ENCODE peak calls at places on chromosomes 11 and 22, in ten cellular contexts. Q is neural progenitor cell, J is Peyer's patch, Z is colonic mucosa, K is SJSA1, H is lung, C is thoracic aorta, U is adrenal gland, O is SK-N-SH, B is MM.1S. W is an unnamed sample.
A peak's percentile ranks its signal among the peaks of the same experiment; 100 is the strongest.

GRCh38 chr11:13663631-13664071 is 4.8 kb upstream of the FAR1 start:
- DNase-seq in Z (peak; percentile 53), H (no peak), B (no peak), Q (no peak), C (no peak), O (no peak), K (no peak), U (no peak), J (no peak), W (no peak)

GRCh38 chr11:33657757-33658156 is 42.9 kb downstream of the C11orf91 start:
- DNase-seq in U (no peak), H (no peak), Q (no peak), B (no peak), Z (no peak), O (no peak), C (no peak), K (peak; percentile 22), J (no peak), W (no peak)

GRCh38 chr11:75760710-75761493 is 7.7 kb upstream of the DGAT2 start:
- DNase-seq in Z (no peak), B (no peak), Q (no peak), O (no peak), H (no peak), C (no peak), U (no peak), J (no peak), K (no peak), W (no peak)

GRCh38 chr11:118435233-118435892 is 929 bp upstream of the KMT2A start:
- DNase-seq in Q (peak; percentile 96), C (peak; percentile 8), O (peak; percentile 83), J (peak; percentile 64), U (peak; percentile 54), H (peak; percentile 44), B (peak; percentile 77), K (peak; percentile 38), Z (peak; percentile 63), W (peak; percentile 97)

GRCh38 chr11:121567988-121568387 is 115.2 kb upstream of the SORL1-AS1 start:
- DNase-seq in C (no peak), Q (no peak), K (no peak), Z (no peak), O (no peak), H (no peak), J (no peak), B (no peak), U (no peak), W (no peak)

GRCh38 chr11:113542420-113542819 is 67.2 kb upstream of the DRD2 start:
- DNase-seq in U (no peak), K (no peak), H (no peak), J (no peak), Q (no peak), B (no peak), C (no peak), O (no peak), Z (no peak), W (no peak)

GRCh38 chr11:35893796-35894475 is 49.9 kb upstream of the LDLRAD3 start:
- DNase-seq in H (no peak), Q (no peak), Z (peak; percentile 35), O (no peak), U (no peak), B (no peak), C (no peak), J (peak; percentile 49), K (no peak), W (no peak)

GRCh38 chr11:69896250-69896649 is 77.0 kb upstream of the FGF3 start:
- DNase-seq in Z (no peak), K (no peak), C (no peak), H (no peak), O (no peak), Q (no peak), B (no peak), U (no peak), J (no peak), W (no peak)

GRCh38 chr11:61609970-61610347 is 29.1 kb upstream of the SYT7 start:
- DNase-seq in C (no peak), B (no peak), H (no peak), J (no peak), Q (peak; percentile 64), U (no peak), O (peak; percentile 51), K (peak; percentile 48), Z (peak; percentile 43), W (peak; percentile 88)

GRCh38 chr11:27350503-27350902 is 12.5 kb downstream of the CCDC34 start:
- DNase-seq in J (no peak), U (no peak), Z (no peak), Q (no peak), O (no peak), K (no peak), B (no peak), C (no peak), H (no peak), W (no peak)

GRCh38 chr11:9527481-9528140 is 45.9 kb upstream of the WEE1 start:
- DNase-seq in H (no peak), O (no peak), U (peak; percentile 32), Q (no peak), B (no peak), Z (peak; percentile 42), K (peak; percentile 48), J (no peak), C (no peak), W (no peak)

GRCh38 chr11:113261709-113262475 is 52.5 kb upstream of the TTC12 start:
- DNase-seq in B (peak; percentile 11), U (peak; percentile 60), O (no peak), Z (no peak), H (no peak), K (no peak), C (no peak), J (no peak), Q (no peak), W (no peak)

DNA sequence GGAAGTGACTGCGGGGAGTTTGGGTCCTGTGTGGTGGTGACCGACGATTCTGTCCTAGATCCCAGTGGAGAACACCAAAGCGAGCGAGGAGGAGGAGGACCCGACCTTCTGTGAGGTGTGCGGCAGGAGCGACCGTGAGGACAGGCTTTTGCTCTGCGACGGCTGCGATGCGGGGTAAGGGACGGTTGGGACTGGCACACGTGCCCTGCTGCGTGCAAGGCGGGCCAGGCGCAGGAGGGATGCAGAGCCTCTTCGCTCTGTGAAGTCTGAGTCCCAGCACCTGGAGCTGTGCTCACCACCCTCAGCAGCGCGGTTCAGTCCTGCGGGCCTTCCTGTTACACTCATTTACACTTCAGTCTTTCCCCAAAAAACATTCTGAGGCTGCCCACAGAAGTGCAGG is 16.2 kb downstream of the PHRF1 start:
- DNase-seq in H (no peak), B (no peak), K (no peak), C (no peak), O (no peak), U (no peak), Q (no peak), J (no peak), Z (no peak), W (no peak)
- H3K36me3 ChIP-seq in H (peaks cover 67% of the 10 kb centered on the region), B (peaks cover 18% of the 10 kb centered on the region), K (peaks cover 35% of the 10 kb centered on the region), C (peaks cover 81% of the 10 kb centered on the region), O (peaks cover 72% of the 10 kb centered on the region), U (peaks cover 88% of the 10 kb centered on the region), Q (no peaks in the 10 kb centered on the region), J (peaks cover 97% of the 10 kb centered on the region), Z (peaks cover 13% of the 10 kb centered on the region), W (peaks cover 89% of the 10 kb centered on the region)

GRCh38 chr22:47372111-47372581 is 609.7 kb downstream of the TBC1D22A start:
- DNase-seq in J (peak; percentile 37), Q (no peak), C (no peak), U (peak; percentile 9), B (no peak), O (no peak), K (peak; percentile 38), Z (no peak), H (no peak), W (peak; percentile 5)
- H3K9me3 ChIP-seq in J (no peaks in the 10 kb centered on the region), Q (no peaks in the 10 kb centered on the region), C (no peaks in the 10 kb centered on the region), U (no peaks in the 10 kb centered on the region), B (no peaks in the 10 kb centered on the region), O (no peaks in the 10 kb centered on the region), K (no peaks in the 10 kb centered on the region), Z (no peaks in the 10 kb centered on the region), H (peaks cover 2% of the 10 kb centered on the region), W (no peaks in the 10 kb centered on the region)

DNA sequence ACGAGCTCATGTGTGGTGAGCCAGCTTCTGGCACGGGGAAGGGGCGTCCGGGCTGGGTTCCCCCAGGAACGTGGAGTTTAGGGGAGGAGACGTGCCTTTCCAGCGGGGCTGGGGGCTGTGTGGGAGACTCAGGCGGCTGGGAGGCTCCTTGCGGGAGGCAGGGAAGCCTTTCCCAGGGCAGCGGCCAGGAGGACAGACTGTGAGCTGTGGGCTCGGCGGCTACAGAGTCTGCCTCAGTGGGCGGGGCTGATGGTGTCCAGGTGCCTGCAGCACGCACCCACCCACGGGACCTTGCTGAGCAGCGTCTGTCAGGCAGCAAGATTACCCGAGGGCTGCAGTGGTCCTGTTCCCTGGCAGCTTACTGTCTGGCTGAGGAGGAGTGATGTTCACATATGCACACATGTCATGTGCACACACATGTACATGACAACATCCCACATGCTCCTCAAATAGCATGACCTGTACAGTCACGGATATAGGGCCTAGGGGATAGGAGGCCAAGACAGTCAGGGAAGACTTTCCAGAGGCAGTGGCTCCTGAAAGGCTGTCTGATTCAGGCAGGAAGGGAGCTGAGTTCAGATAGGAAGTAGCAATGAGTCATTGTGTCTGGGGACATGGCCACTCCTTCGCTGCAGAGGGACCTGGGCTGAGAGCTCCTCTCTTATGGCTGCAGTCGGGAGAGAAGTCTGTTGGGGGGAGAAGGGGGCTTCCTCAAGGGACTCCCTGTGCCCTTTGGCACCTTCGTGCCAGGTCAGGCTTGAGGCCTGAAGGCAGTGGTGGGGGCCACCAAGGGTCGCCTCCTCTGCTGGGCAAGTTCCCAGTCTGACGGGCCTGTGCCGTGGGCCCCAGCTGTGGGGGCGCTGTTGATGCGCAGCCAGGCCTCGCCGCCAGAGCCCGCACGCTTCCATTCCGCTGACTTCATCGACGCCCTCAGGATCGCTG is 23.3 kb upstream of the PPP6R3 start:
- DNase-seq in Z (no peak), O (no peak), U (peak; percentile 50), H (no peak), C (no peak), B (no peak), K (peak; percentile 80), Q (no peak), J (no peak), W (no peak)
- H3K36me3 ChIP-seq in Z (peaks cover 8% of the 10 kb centered on the region), O (peaks cover 27% of the 10 kb centered on the region), U (peaks cover 57% of the 10 kb centered on the region), H (peaks cover 57% of the 10 kb centered on the region), C (peaks cover 45% of the 10 kb centered on the region), B (no peaks in the 10 kb centered on the region), K (peaks cover 57% of the 10 kb centered on the region), Q (no peaks in the 10 kb centered on the region), J (peaks cover 91% of the 10 kb centered on the region), W (peaks cover 38% of the 10 kb centered on the region)

GRCh38 chr22:47762141-47762540 is 999.7 kb downstream of the TBC1D22A start:
- DNase-seq in C (no peak), H (no peak), Z (no peak), Q (no peak), O (no peak), B (no peak), U (no peak), K (no peak), J (no peak), W (no peak)

GRCh38 chr22:47759909-47760308 is 997.5 kb downstream of the TBC1D22A start:
- DNase-seq in O (no peak), Z (no peak), B (no peak), H (no peak), U (no peak), C (no peak), J (no peak), K (no peak), Q (no peak), W (no peak)

GRCh38 chr22:47757741-47758140 is 995.3 kb downstream of the TBC1D22A start:
- DNase-seq in Q (no peak), B (no peak), Z (no peak), O (no peak), J (no peak), U (no peak), H (no peak), K (no peak), C (no peak), W (no peak)
- H3K9me3 ChIP-seq in Q (no peaks in the 10 kb centered on the region), B (no peaks in the 10 kb centered on the region), Z (no peaks in the 10 kb centered on the region), O (no peaks in the 10 kb centered on the region), J (no peaks in the 10 kb centered on the region), U (no peaks in the 10 kb centered on the region), H (peaks cover 7% of the 10 kb centered on the region), K (no peaks in the 10 kb centered on the region), C (no peaks in the 10 kb centered on the region), W (no peaks in the 10 kb centered on the region)

GRCh38 chr11:94767292-94767690 is 865 bp upstream of the AMOTL1 start:
- DNase-seq in B (no peak), Q (no peak), C (no peak), O (no peak), Z (no peak), J (no peak), H (no peak), K (no peak), U (no peak), W (no peak)
- H3K36me3 ChIP-seq in B (no peaks in the 10 kb centered on the region), Q (no peaks in the 10 kb centered on the region), C (no peaks in the 10 kb centered on the region), O (no peaks in the 10 kb centered on the region), Z (no peaks in the 10 kb centered on the region), J (no peaks in the 10 kb centered on the region), H (no peaks in the 10 kb centered on the region), K (no peaks in the 10 kb centered on the region), U (no peaks in the 10 kb centered on the region), W (peaks cover 17% of the 10 kb centered on the region)

W was measured in WERI-Rb-1.